ENCODE peak calls at places on chromosomes 4 and X, in nine cellular contexts. One of them, this sample, is unnamed.
A peak's percentile ranks its signal among the peaks of the same experiment; 100 is the strongest.

GRCh38 chrX:134600714-134601113 is 57.6 kb downstream of the PLAC1 start:
- DNase-seq in AG10803: peak; percentile 67
- DNase-seq in suprapubic skin: no peak
- DNase-seq in NB4: peak; percentile 71
- DNase-seq in mammary epithelial cell: peak; percentile 28
- DNase-seq in fibroblast of villous mesenchyme: peak; percentile 74
- DNase-seq in PC-9: no peak
- DNase-seq in nephron progenitor cell: no peak
- DNase-seq in H1: no peak
- DNase-seq in this sample: no peak

GRCh38 chrX:16212436-16212835 is 45.2 kb downstream of the MAGEB17 start:
- DNase-seq in mammary epithelial cell: no peak
- DNase-seq in NB4: peak; percentile 12
- DNase-seq in PC-9: no peak
- DNase-seq in AG10803: no peak
- DNase-seq in suprapubic skin: no peak
- DNase-seq in H1: no peak
- DNase-seq in nephron progenitor cell: no peak
- DNase-seq in fibroblast of villous mesenchyme: peak; percentile 31
- DNase-seq in this sample: peak; percentile 13

GRCh38 chr4:177573487-177573886 is 131.2 kb upstream of the AGA start:
- DNase-seq in H1: no peak
- DNase-seq in fibroblast of villous mesenchyme: peak; percentile 97
- DNase-seq in NB4: peak; percentile 31
- DNase-seq in nephron progenitor cell: no peak
- DNase-seq in mammary epithelial cell: peak; percentile 88
- DNase-seq in suprapubic skin: no peak
- DNase-seq in AG10803: peak; percentile 70
- DNase-seq in PC-9: no peak
- DNase-seq in this sample: no peak

GRCh38 chrX:100512471-100512870 is 72.3 kb upstream of the TNMD start:
- DNase-seq in NB4: peak; percentile 4
- DNase-seq in PC-9: no peak
- DNase-seq in nephron progenitor cell: no peak
- DNase-seq in AG10803: peak; percentile 1
- DNase-seq in H1: no peak
- DNase-seq in mammary epithelial cell: peak; percentile 2
- DNase-seq in fibroblast of villous mesenchyme: peak; percentile 5
- DNase-seq in suprapubic skin: no peak
- DNase-seq in this sample: peak; percentile 52

GRCh38 chrX:35890699-35891098 is 28.8 kb upstream of the CFAP47 start:
- DNase-seq in PC-9: peak; percentile 14
- DNase-seq in H1: peak; percentile 47
- DNase-seq in fibroblast of villous mesenchyme: no peak
- DNase-seq in AG10803: no peak
- DNase-seq in mammary epithelial cell: peak; percentile 35
- DNase-seq in nephron progenitor cell: peak; percentile 24
- DNase-seq in suprapubic skin: no peak
- DNase-seq in NB4: peak; percentile 64
- DNase-seq in this sample: peak; percentile 28

GRCh38 chrX:123736333-123736921 is 3.6 kb upstream of the THOC2 start:
- DNase-seq in H1: no peak
- DNase-seq in PC-9: no peak
- DNase-seq in fibroblast of villous mesenchyme: peak; percentile 75
- DNase-seq in AG10803: peak; percentile 61
- DNase-seq in mammary epithelial cell: peak; percentile 65
- DNase-seq in nephron progenitor cell: no peak
- DNase-seq in suprapubic skin: no peak
- DNase-seq in NB4: no peak
- DNase-seq in this sample: no peak

GRCh38 chrX:153704021-153704526 is 16.3 kb downstream of the SLC6A8 start:
- DNase-seq in AG10803: no peak
- DNase-seq in mammary epithelial cell: no peak
- DNase-seq in fibroblast of villous mesenchyme: no peak
- DNase-seq in suprapubic skin: no peak
- DNase-seq in PC-9: no peak
- DNase-seq in NB4: no peak
- DNase-seq in nephron progenitor cell: no peak
- DNase-seq in H1: no peak
- DNase-seq in this sample: no peak

GRCh38 chr4:7334521-7335275 is 100.0 kb downstream of the PSAPL1 start:
- DNase-seq in nephron progenitor cell: no peak
- DNase-seq in AG10803: no peak
- DNase-seq in H1: no peak
- DNase-seq in NB4: no peak
- DNase-seq in fibroblast of villous mesenchyme: no peak
- DNase-seq in mammary epithelial cell: peak; percentile 25
- DNase-seq in suprapubic skin: no peak
- DNase-seq in PC-9: no peak
- DNase-seq in this sample: no peak

GRCh38 chr4:13921805-13922204 is 294.3 kb upstream of the BOD1L1 start:
- DNase-seq in NB4: no peak
- DNase-seq in AG10803: peak; percentile 76
- DNase-seq in mammary epithelial cell: no peak
- DNase-seq in nephron progenitor cell: no peak
- DNase-seq in suprapubic skin: no peak
- DNase-seq in H1: no peak
- DNase-seq in PC-9: no peak
- DNase-seq in fibroblast of villous mesenchyme: peak; percentile 75
- DNase-seq in this sample: no peak

GRCh38 chr4:20217521-20217920 is 34.2 kb upstream of the SLIT2 start:
- DNase-seq in mammary epithelial cell: no peak
- DNase-seq in fibroblast of villous mesenchyme: no peak
- DNase-seq in nephron progenitor cell: no peak
- DNase-seq in NB4: no peak
- DNase-seq in AG10803: peak; percentile 51
- DNase-seq in PC-9: no peak
- DNase-seq in suprapubic skin: no peak
- DNase-seq in H1: no peak
- DNase-seq in this sample: no peak

GRCh38 chrX:9955506-9955905 is 11.7 kb upstream of the CLDN34 start:
- DNase-seq in fibroblast of villous mesenchyme: peak; percentile 51
- DNase-seq in PC-9: no peak
- DNase-seq in nephron progenitor cell: no peak
- DNase-seq in mammary epithelial cell: no peak
- DNase-seq in H1: no peak
- DNase-seq in NB4: no peak
- DNase-seq in suprapubic skin: no peak
- DNase-seq in AG10803: peak; percentile 77
- DNase-seq in this sample: no peak

GRCh38 chrX:100447563-100448397 is 37.7 kb upstream of the PCDH19 start:
- DNase-seq in AG10803: peak; percentile 3
- DNase-seq in PC-9: peak; percentile 28
- DNase-seq in suprapubic skin: peak; percentile 61
- DNase-seq in fibroblast of villous mesenchyme: peak; percentile 14
- DNase-seq in NB4: peak; percentile 18
- DNase-seq in nephron progenitor cell: peak; percentile 73
- DNase-seq in H1: peak; percentile 63
- DNase-seq in mammary epithelial cell: peak; percentile 2
- DNase-seq in this sample: peak; percentile 44

GRCh38 chr4:182179105-182179504 is 64.1 kb upstream of the TENM3 start:
- DNase-seq in NB4: no peak
- DNase-seq in fibroblast of villous mesenchyme: peak; percentile 43
- DNase-seq in H1: no peak
- DNase-seq in nephron progenitor cell: no peak
- DNase-seq in PC-9: no peak
- DNase-seq in suprapubic skin: no peak
- DNase-seq in AG10803: peak; percentile 56
- DNase-seq in mammary epithelial cell: peak; percentile 61
- DNase-seq in this sample: no peak

GRCh38 chr4:147590249-147590920 is 26.8 kb upstream of the TMEM184C start:
- DNase-seq in suprapubic skin: no peak
- DNase-seq in NB4: peak; percentile 52
- DNase-seq in nephron progenitor cell: peak; percentile 75
- DNase-seq in fibroblast of villous mesenchyme: peak; percentile 66
- DNase-seq in H1: peak; percentile 82
- DNase-seq in PC-9: peak; percentile 48
- DNase-seq in mammary epithelial cell: peak; percentile 34
- DNase-seq in AG10803: peak; percentile 54
- DNase-seq in this sample: peak; percentile 63

GRCh38 chr4:171390626-171391025 is 422.6 kb upstream of the GALNTL6 start:
- DNase-seq in AG10803: no peak
- DNase-seq in suprapubic skin: no peak
- DNase-seq in NB4: no peak
- DNase-seq in nephron progenitor cell: no peak
- DNase-seq in PC-9: no peak
- DNase-seq in mammary epithelial cell: no peak
- DNase-seq in H1: no peak
- DNase-seq in fibroblast of villous mesenchyme: no peak
- DNase-seq in this sample: no peak

GRCh38 chrX:86133761-86134160 is 14.5 kb upstream of the DACH2 start:
- DNase-seq in NB4: peak; percentile 15
- DNase-seq in nephron progenitor cell: no peak
- DNase-seq in AG10803: peak; percentile 12
- DNase-seq in H1: no peak
- DNase-seq in fibroblast of villous mesenchyme: peak; percentile 18
- DNase-seq in mammary epithelial cell: no peak
- DNase-seq in suprapubic skin: no peak
- DNase-seq in PC-9: no peak
- DNase-seq in this sample: no peak

GRCh38 chr4:142218726-142219125 is 582.3 kb downstream of the IL15 start:
- DNase-seq in nephron progenitor cell: no peak
- DNase-seq in fibroblast of villous mesenchyme: no peak
- DNase-seq in mammary epithelial cell: no peak
- DNase-seq in AG10803: no peak
- DNase-seq in suprapubic skin: no peak
- DNase-seq in H1: no peak
- DNase-seq in PC-9: no peak
- DNase-seq in NB4: no peak
- DNase-seq in this sample: no peak

DNA sequence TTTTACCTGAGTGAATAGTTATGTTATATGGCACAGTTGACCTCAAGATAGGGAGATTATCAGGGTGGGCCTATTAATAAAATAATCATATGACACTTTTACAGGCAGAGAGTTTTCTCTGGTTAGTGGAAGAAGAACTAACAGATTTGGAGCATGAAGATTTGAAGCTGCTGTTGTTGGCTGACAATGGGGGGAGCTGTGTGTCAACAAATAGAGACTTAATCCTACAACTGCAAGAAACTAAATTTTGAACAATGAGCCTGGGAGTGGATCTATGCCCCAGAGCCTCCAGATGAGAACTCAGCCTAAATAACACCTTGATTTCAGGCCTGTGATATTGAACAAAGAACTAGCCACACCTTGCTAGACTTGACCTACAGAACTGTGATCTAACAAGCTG is 7.2 kb upstream of the CCSER1 start:
- DNase-seq in PC-9: no peak
- DNase-seq in NB4: peak; percentile 4
- DNase-seq in H1: no peak
- DNase-seq in fibroblast of villous mesenchyme: no peak
- DNase-seq in nephron progenitor cell: no peak
- DNase-seq in mammary epithelial cell: no peak
- DNase-seq in AG10803: no peak
- DNase-seq in suprapubic skin: no peak
- DNase-seq in this sample: no peak
- TF ChIP-seq CTCF in PC-9: no peak
- TF ChIP-seq CTCF in NB4: no peak
- TF ChIP-seq CTCF in H1: no peak
- TF ChIP-seq CTCF in fibroblast of villous mesenchyme: no peak
- TF ChIP-seq CTCF in nephron progenitor cell: no peak
- TF ChIP-seq CTCF in mammary epithelial cell: no peak
- TF ChIP-seq CTCF in AG10803: no peak
- TF ChIP-seq CTCF in suprapubic skin: no peak
- TF ChIP-seq CTCF in this sample: peak; percentile 22

GRCh38 chr4:139619644-139620043 is 46.0 kb upstream of the MGST2 start:
- DNase-seq in nephron progenitor cell: no peak
- DNase-seq in AG10803: peak; percentile 30
- DNase-seq in NB4: peak; percentile 32
- DNase-seq in fibroblast of villous mesenchyme: no peak
- DNase-seq in H1: no peak
- DNase-seq in PC-9: no peak
- DNase-seq in suprapubic skin: no peak
- DNase-seq in mammary epithelial cell: peak; percentile 30
- DNase-seq in this sample: no peak
- TF ChIP-seq CTCF in nephron progenitor cell: peak; percentile 28
- TF ChIP-seq CTCF in AG10803: peak; percentile 68
- TF ChIP-seq CTCF in NB4: peak; percentile 65
- TF ChIP-seq CTCF in fibroblast of villous mesenchyme: peak; percentile 66
- TF ChIP-seq CTCF in H1: no peak
- TF ChIP-seq CTCF in PC-9: peak; percentile 69
- TF ChIP-seq CTCF in suprapubic skin: peak; percentile 24
- TF ChIP-seq CTCF in mammary epithelial cell: peak; percentile 61
- TF ChIP-seq CTCF in this sample: peak; percentile 54

GRCh38 chr4:134911941-134912340 is 710.4 kb upstream of the PABPC4L start:
- DNase-seq in nephron progenitor cell: no peak
- DNase-seq in H1: no peak
- DNase-seq in PC-9: no peak
- DNase-seq in mammary epithelial cell: no peak
- DNase-seq in suprapubic skin: no peak
- DNase-seq in fibroblast of villous mesenchyme: no peak
- DNase-seq in AG10803: no peak
- DNase-seq in NB4: no peak
- DNase-seq in this sample: no peak

GRCh38 chr4:134905061-134905460 is 703.5 kb upstream of the PABPC4L start:
- DNase-seq in mammary epithelial cell: no peak
- DNase-seq in nephron progenitor cell: no peak
- DNase-seq in H1: no peak
- DNase-seq in AG10803: no peak
- DNase-seq in suprapubic skin: no peak
- DNase-seq in NB4: no peak
- DNase-seq in fibroblast of villous mesenchyme: no peak
- DNase-seq in PC-9: no peak
- DNase-seq in this sample: no peak

GRCh38 chr4:134906404-134907023 is 704.9 kb upstream of the PABPC4L start:
- DNase-seq in nephron progenitor cell: peak; percentile 15
- DNase-seq in fibroblast of villous mesenchyme: peak; percentile 5
- DNase-seq in suprapubic skin: no peak
- DNase-seq in PC-9: peak; percentile 6
- DNase-seq in NB4: peak; percentile 16
- DNase-seq in H1: no peak
- DNase-seq in AG10803: no peak
- DNase-seq in mammary epithelial cell: no peak
- DNase-seq in this sample: no peak
- TF ChIP-seq CTCF in nephron progenitor cell: peak; percentile 46
- TF ChIP-seq CTCF in fibroblast of villous mesenchyme: peak; percentile 41
- TF ChIP-seq CTCF in suprapubic skin: no peak
- TF ChIP-seq CTCF in PC-9: peak; percentile 47
- TF ChIP-seq CTCF in NB4: no peak
- TF ChIP-seq CTCF in H1: no peak
- TF ChIP-seq CTCF in AG10803: no peak
- TF ChIP-seq CTCF in mammary epithelial cell: peak; percentile 44
- TF ChIP-seq CTCF in this sample: peak; percentile 44

DNA sequence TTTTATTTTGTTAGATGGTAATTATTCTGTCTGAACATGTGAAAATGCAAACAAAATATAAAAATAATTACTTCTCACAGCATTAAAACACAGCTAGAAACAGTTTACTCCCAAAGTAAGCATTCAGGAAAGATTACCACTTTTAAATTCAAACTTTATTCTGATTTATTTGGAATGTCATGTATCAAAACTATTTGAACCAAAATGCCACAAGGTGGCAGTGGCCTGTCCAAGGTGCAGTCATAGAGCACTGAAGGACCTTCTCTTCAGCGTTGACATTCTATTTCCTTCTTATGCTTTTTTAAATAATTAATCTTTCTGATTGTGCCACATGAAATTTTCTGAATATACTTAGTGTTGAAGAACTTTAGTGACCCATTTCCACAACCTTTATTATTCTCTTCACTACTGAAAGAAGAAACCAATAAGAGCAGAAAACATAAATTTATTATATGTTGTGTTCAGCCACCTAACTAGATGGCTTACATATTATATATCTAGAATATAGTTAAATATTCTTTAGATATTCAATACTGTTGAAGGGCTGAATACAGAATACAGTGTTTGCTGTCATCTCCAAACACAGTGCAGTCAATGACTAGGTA is 283.6 kb downstream of the CFAP299 start:
- DNase-seq in PC-9: no peak
- DNase-seq in H1: no peak
- DNase-seq in mammary epithelial cell: peak; percentile 1
- DNase-seq in AG10803: no peak
- DNase-seq in nephron progenitor cell: no peak
- DNase-seq in suprapubic skin: no peak
- DNase-seq in NB4: peak; percentile 4
- DNase-seq in fibroblast of villous mesenchyme: no peak
- DNase-seq in this sample: no peak
- TF ChIP-seq CTCF in PC-9: peak; percentile 66
- TF ChIP-seq CTCF in H1: no peak
- TF ChIP-seq CTCF in mammary epithelial cell: peak; percentile 59
- TF ChIP-seq CTCF in AG10803: no peak
- TF ChIP-seq CTCF in nephron progenitor cell: no peak
- TF ChIP-seq CTCF in suprapubic skin: no peak
- TF ChIP-seq CTCF in NB4: peak; percentile 18
- TF ChIP-seq CTCF in fibroblast of villous mesenchyme: no peak
- TF ChIP-seq CTCF in this sample: peak; percentile 31